ENCODE peak calls at places on chromosome 20, in five cellular contexts. One of them, this sample, is unnamed.

GRCh38 chr20:46060301-46060881 is 29.4 kb downstream of the NCOA5 start:
- DNase-seq in activated CD8-positive, alpha-beta memory T cell treated with anti-CD3 and anti-CD28 coated beads for 1 hour: no peak
- DNase-seq in endodermal cell: peak
- DNase-seq in AG04450: no peak
- DNase-seq in nephron progenitor cell: no peak
- DNase-seq in this sample: no peak

GRCh38 chr20:19812696-19813095 is 54.6 kb downstream of the RIN2 start:
- DNase-seq in activated CD8-positive, alpha-beta memory T cell treated with anti-CD3 and anti-CD28 coated beads for 1 hour: no peak
- DNase-seq in endodermal cell: no peak
- DNase-seq in AG04450: no peak
- DNase-seq in nephron progenitor cell: no peak
- DNase-seq in this sample: no peak

GRCh38 chr20:50783903-50784302 is 11.0 kb upstream of the BCAS4 start:
- DNase-seq in activated CD8-positive, alpha-beta memory T cell treated with anti-CD3 and anti-CD28 coated beads for 1 hour: no peak
- DNase-seq in endodermal cell: no peak
- DNase-seq in AG04450: no peak
- DNase-seq in nephron progenitor cell: no peak
- DNase-seq in this sample: no peak

GRCh38 chr20:36833275-36834020 is 42.5 kb upstream of the TLDC2 start:
- DNase-seq in activated CD8-positive, alpha-beta memory T cell treated with anti-CD3 and anti-CD28 coated beads for 1 hour: no peak
- DNase-seq in endodermal cell: no peak
- DNase-seq in AG04450: peak
- DNase-seq in nephron progenitor cell: peak
- DNase-seq in this sample: no peak

GRCh38 chr20:52410182-52410647 is 218.6 kb upstream of the ZFP64 start:
- DNase-seq in activated CD8-positive, alpha-beta memory T cell treated with anti-CD3 and anti-CD28 coated beads for 1 hour: peak
- DNase-seq in endodermal cell: no peak
- DNase-seq in AG04450: no peak
- DNase-seq in nephron progenitor cell: no peak
- DNase-seq in this sample: no peak

GRCh38 chr20:6886065-6886729 is 118.7 kb downstream of the BMP2 start:
- DNase-seq in activated CD8-positive, alpha-beta memory T cell treated with anti-CD3 and anti-CD28 coated beads for 1 hour: no peak
- DNase-seq in endodermal cell: peak
- DNase-seq in AG04450: no peak
- DNase-seq in nephron progenitor cell: peak
- DNase-seq in this sample: no peak

GRCh38 chr20:54585222-54585621 is 109.8 kb downstream of the DOK5 start:
- DNase-seq in activated CD8-positive, alpha-beta memory T cell treated with anti-CD3 and anti-CD28 coated beads for 1 hour: no peak
- DNase-seq in endodermal cell: no peak
- DNase-seq in AG04450: no peak
- DNase-seq in nephron progenitor cell: no peak
- DNase-seq in this sample: no peak

GRCh38 chr20:50930139-50931047 is 844 bp downstream of the ADNP start:
- DNase-seq in activated CD8-positive, alpha-beta memory T cell treated with anti-CD3 and anti-CD28 coated beads for 1 hour: peak
- DNase-seq in endodermal cell: peak
- DNase-seq in AG04450: no peak
- DNase-seq in nephron progenitor cell: peak
- DNase-seq in this sample: no peak

GRCh38 chr20:38162149-38162548 is 2.9 kb downstream of the TGM2 start:
- DNase-seq in activated CD8-positive, alpha-beta memory T cell treated with anti-CD3 and anti-CD28 coated beads for 1 hour: no peak
- DNase-seq in endodermal cell: no peak
- DNase-seq in AG04450: no peak
- DNase-seq in nephron progenitor cell: no peak
- DNase-seq in this sample: no peak

GRCh38 chr20:46133886-46134654 is 16.0 kb downstream of the CD40 start:
- DNase-seq in activated CD8-positive, alpha-beta memory T cell treated with anti-CD3 and anti-CD28 coated beads for 1 hour: no peak
- DNase-seq in endodermal cell: no peak
- DNase-seq in AG04450: no peak
- DNase-seq in nephron progenitor cell: no peak
- DNase-seq in this sample: no peak